ENCODE peak calls at places on chromosomes 4 and X, in nine cellular contexts. A, Q, H, I, Z, P, T, N and J are unnamed samples.

GRCh38 chr4:104500452-104500851 is 5.8 kb upstream of the CXXC4 start:
- DNase-seq in I (no peak), A (no peak), T (no peak), N (no peak), H (no peak), Z (no peak), P (no peak), Q (no peak), J (no peak)

GRCh38 chr4:110198472-110199419 is at the start of gene ELOVL6:
- DNase-seq in P (peak; percentile 77), A (peak; percentile 64), I (peak; percentile 14), H (peak; percentile 81), Z (peak; percentile 78), Q (peak; percentile 60), N (peak; percentile 78), T (peak; percentile 67), J (peak; percentile 59)

GRCh38 chrX:80285131-80285773 is 135.0 kb upstream of the TENT5D start:
- DNase-seq in N (peak; percentile 1), A (no peak), Z (no peak), P (peak; percentile 0), I (no peak), H (no peak), T (peak; percentile 36), Q (no peak), J (no peak)

GRCh38 chr4:8239226-8239625 is 30.3 kb upstream of the HTRA3 start:
- DNase-seq in H (no peak), N (no peak), Q (no peak), A (no peak), I (no peak), Z (no peak), P (no peak), T (no peak), J (no peak)

GRCh38 chr4:182955411-182955810 is 38.2 kb upstream of the DCTD start:
- DNase-seq in A (no peak), I (no peak), T (no peak), Z (no peak), P (peak; percentile 84), N (no peak), H (no peak), Q (no peak), J (no peak)

GRCh38 chr4:47135210-47135609 is 103.8 kb downstream of the GABRB1 start:
- DNase-seq in P (no peak), H (no peak), A (no peak), Q (no peak), T (no peak), Z (no peak), I (no peak), N (no peak), J (no peak)

GRCh38 chr4:48998440-48998839 is 12.4 kb downstream of the CWH43 start:
- DNase-seq in H (no peak), P (no peak), N (no peak), Z (no peak), I (no peak), T (no peak), Q (no peak), A (no peak), J (no peak)

GRCh38 chr4:21992330-21992729 is 43.8 kb upstream of the KCNIP4 start:
- DNase-seq in Q (no peak), P (peak; percentile 88), I (no peak), Z (peak; percentile 12), N (peak; percentile 28), T (no peak), A (no peak), H (no peak), J (no peak)

GRCh38 chr4:185872747-185873380 is 60.9 kb upstream of the SORBS2 start:
- DNase-seq in H (no peak), Z (no peak), T (no peak), N (no peak), P (no peak), Q (no peak), I (no peak), A (no peak), J (no peak)

GRCh38 chr4:44738615-44739014 is 12.3 kb upstream of the GNPDA2 start:
- DNase-seq in Q (no peak), I (peak; percentile 26), Z (no peak), P (peak; percentile 11), A (no peak), N (peak; percentile 33), T (peak; percentile 12), H (no peak), J (no peak)

GRCh38 chrX:13763489-13763888 is 28.9 kb downstream of the OFD1 start:
- DNase-seq in Q (no peak), I (no peak), N (no peak), H (no peak), P (no peak), T (no peak), Z (no peak), A (no peak), J (no peak)

GRCh38 chrX:1465261-1466231 is 12.8 kb upstream of the ASMTL start:
- DNase-seq in P (no peak), I (no peak), Q (no peak), Z (no peak), N (no peak), T (no peak), H (no peak), A (peak; percentile 34), J (no peak)

GRCh38 chr4:68927165-68927564 is 24.4 kb downstream of the UGT2A3 start:
- DNase-seq in Z (no peak), T (no peak), A (no peak), I (no peak), N (no peak), H (no peak), Q (no peak), P (no peak), J (no peak)

GRCh38 chr4:165604181-165604580 is 225.4 kb downstream of the CPE start:
- DNase-seq in Q (no peak), I (no peak), Z (no peak), H (no peak), P (no peak), N (no peak), T (no peak), A (no peak), J (no peak)

GRCh38 chrX:130055103-130055502 is 55.2 kb downstream of the ELF4 start:
- DNase-seq in A (no peak), Z (no peak), P (peak; percentile 82), H (no peak), I (no peak), N (peak; percentile 50), T (no peak), Q (no peak), J (no peak)

GRCh38 chr4:170736710-170737109 is 647.0 kb upstream of the AADAT start:
- DNase-seq in A (no peak), Q (no peak), T (no peak), H (no peak), Z (no peak), I (no peak), P (no peak), N (peak; percentile 7), J (no peak)

GRCh38 chrX:56228914-56229313 is 3.2 kb upstream of the KLF8 start:
- DNase-seq in H (no peak), N (no peak), Z (no peak), I (no peak), Q (no peak), T (no peak), A (no peak), P (no peak), J (no peak)

GRCh38 chr4:54067163-54067562 is 2.8 kb upstream of the CHIC2 start:
- DNase-seq in A (no peak), Q (no peak), N (peak; percentile 47), P (peak; percentile 74), I (no peak), T (no peak), H (no peak), Z (no peak), J (no peak)

GRCh38 chrX:47817421-47817820 is 19.3 kb upstream of the ZNF81 start:
- DNase-seq in H (no peak), N (no peak), P (no peak), A (no peak), I (no peak), Q (no peak), Z (no peak), T (no peak), J (no peak)

GRCh38 chrX:136674270-136674986 is 26.5 kb downstream of the CD40LG start:
- DNase-seq in H (no peak), A (no peak), P (no peak), Z (no peak), N (no peak), I (no peak), Q (no peak), T (no peak), J (no peak)

GRCh38 chrX:84186603-84187358 is 1.2 kb downstream of the RPS6KA6 start:
- DNase-seq in Z (peak; percentile 0), A (no peak), N (no peak), Q (no peak), H (no peak), I (no peak), T (peak; percentile 7), P (peak; percentile 12), J (no peak)